ENCODE peak calls at places on chromosome 11, in four cellular contexts. T is K562, Q is GM12891, K is GM12878. I is an unnamed sample.

GRCh38 chr11:64379817-64380709 is 21.1 kb downstream of the RPS6KA4 start:
- DNase-seq in T (no peak), Q (no peak), K (no peak), I (no peak)

GRCh38 chr11:63595296-63595695 is 18.9 kb downstream of the PLAAT3 start:
- DNase-seq in K (no peak), T (no peak), Q (no peak), I (no peak)

GRCh38 chr11:114172871-114173444 is 113.4 kb downstream of the ZBTB16 start:
- DNase-seq in K (no peak), Q (no peak), T (no peak), I (no peak)

GRCh38 chr11:113161671-113162589 is 152.5 kb upstream of the TTC12 start:
- DNase-seq in K (no peak), T (no peak), Q (no peak), I (no peak)

GRCh38 chr11:114280696-114281095 is 15.5 kb upstream of the NNMT start:
- DNase-seq in K (no peak), T (peak), Q (no peak), I (no peak)

GRCh38 chr11:35227551-35228341 is 88.8 kb downstream of the CD44 start:
- DNase-seq in Q (no peak), T (no peak), K (no peak), I (no peak)

GRCh38 chr11:4704054-4704789 is at the start of gene MMP26:
- DNase-seq in T (no peak), K (no peak), Q (no peak), I (no peak)

GRCh38 chr11:104830080-104830479 is 68.2 kb downstream of the CASP12 start:
- DNase-seq in T (no peak), K (no peak), Q (no peak), I (no peak)

GRCh38 chr11:71213696-71214552 is 38.5 kb downstream of the SHANK2 start:
- DNase-seq in K (no peak), Q (no peak), T (no peak), I (no peak)

GRCh38 chr11:69831985-69832384 is 12.8 kb upstream of the FGF3 start:
- DNase-seq in T (no peak), K (no peak), Q (no peak), I (no peak)

GRCh38 chr11:67539588-67539987 is 16.3 kb upstream of the CABP2 start:
- DNase-seq in Q (no peak), K (no peak), T (peak), I (no peak)

GRCh38 chr11:33507967-33508366 is 192.7 kb downstream of the C11orf91 start:
- DNase-seq in K (no peak), T (no peak), Q (no peak), I (no peak)

GRCh38 chr11:4611986-4612385 is 4.0 kb upstream of the TRIM68 start:
- DNase-seq in Q (no peak), K (no peak), T (no peak), I (no peak)

GRCh38 chr11:3832816-3833215 is 7.9 kb downstream of the RHOG start:
- DNase-seq in Q (no peak), K (no peak), T (no peak), I (no peak)

GRCh38 chr11:128521697-128522062 is 65.7 kb downstream of the ETS1 start:
- DNase-seq in Q (no peak), K (no peak), T (no peak), I (no peak)

GRCh38 chr11:126169291-126169690 is 42.2 kb downstream of the RPUSD4 start:
- DNase-seq in T (no peak), K (no peak), Q (no peak), I (no peak)

GRCh38 chr11:84905411-84905810 is 721.7 kb downstream of the DLG2 start:
- DNase-seq in Q (no peak), T (no peak), K (no peak), I (no peak)

GRCh38 chr11:46674463-46675287 is 25.7 kb downstream of the ARHGAP1 start:
- DNase-seq in Q (no peak), T (no peak), K (no peak), I (no peak)

GRCh38 chr11:126484266-126484665 is 128.8 kb downstream of the ST3GAL4 start:
- DNase-seq in K (no peak), Q (no peak), T (no peak), I (no peak)

GRCh38 chr11:10778217-10778970 is 27.3 kb downstream of the CTR9 start:
- DNase-seq in Q (no peak), T (no peak), K (no peak), I (no peak)

GRCh38 chr11:43278302-43278956 is 33.4 kb upstream of the API5 start:
- DNase-seq in T (no peak), K (no peak), Q (no peak), I (no peak)

GRCh38 chr11:74730601-74731260 is 495 bp downstream of the CHRDL2 start:
- DNase-seq in K (no peak), Q (no peak), T (no peak), I (no peak)

GRCh38 chr11:119067371-119068222 is at the start of gene VPS11:
- DNase-seq in T (peak), Q (peak), K (peak), I (peak)

GRCh38 chr11:105244157-105244820 is 104.7 kb upstream of the CARD18 start:
- DNase-seq in K (no peak), T (no peak), Q (no peak), I (no peak)

GRCh38 chr11:49208006-49208721 is at the start of gene FOLH1:
- DNase-seq in Q (peak), T (peak), K (no peak), I (no peak)

GRCh38 chr11:31870609-31871309 is 59.6 kb upstream of the PAX6 start:
- DNase-seq in K (no peak), T (peak), Q (peak), I (no peak)

GRCh38 chr11:122486793-122487495 is 168.6 kb upstream of the UBASH3B start:
- DNase-seq in Q (no peak), T (no peak), K (no peak), I (no peak)

GRCh38 chr11:44505591-44506054 is 59.8 kb upstream of the CD82 start:
- DNase-seq in T (no peak), Q (no peak), K (no peak), I (no peak)

GRCh38 chr11:111259871-111260270 is 14.3 kb downstream of the POU2AF2 start:
- DNase-seq in Q (no peak), K (no peak), T (no peak), I (no peak)

GRCh38 chr11:68914761-68915160 is 11.1 kb downstream of the IGHMBP2 start:
- DNase-seq in K (no peak), Q (no peak), T (no peak), I (no peak)

GRCh38 chr11:14854057-14854456 is 38.0 kb downstream of the CYP2R1 start:
- DNase-seq in Q (no peak), T (no peak), K (no peak), I (no peak)

GRCh38 chr11:118437736-118438125 is 1.4 kb downstream of the KMT2A start:
- DNase-seq in T (peak), K (no peak), Q (no peak), I (no peak)

GRCh38 chr11:113957016-113957415 is 17.9 kb upstream of the HTR3A start:
- DNase-seq in K (no peak), Q (no peak), T (no peak), I (no peak)

GRCh38 chr11:105701098-105701497 is 91.2 kb downstream of the GRIA4 start:
- DNase-seq in K (no peak), Q (no peak), T (no peak), I (no peak)

GRCh38 chr11:46294365-46295309 is 17.2 kb downstream of the CREB3L1 start:
- DNase-seq in T (peak), Q (no peak), K (no peak), I (no peak)

DNA sequence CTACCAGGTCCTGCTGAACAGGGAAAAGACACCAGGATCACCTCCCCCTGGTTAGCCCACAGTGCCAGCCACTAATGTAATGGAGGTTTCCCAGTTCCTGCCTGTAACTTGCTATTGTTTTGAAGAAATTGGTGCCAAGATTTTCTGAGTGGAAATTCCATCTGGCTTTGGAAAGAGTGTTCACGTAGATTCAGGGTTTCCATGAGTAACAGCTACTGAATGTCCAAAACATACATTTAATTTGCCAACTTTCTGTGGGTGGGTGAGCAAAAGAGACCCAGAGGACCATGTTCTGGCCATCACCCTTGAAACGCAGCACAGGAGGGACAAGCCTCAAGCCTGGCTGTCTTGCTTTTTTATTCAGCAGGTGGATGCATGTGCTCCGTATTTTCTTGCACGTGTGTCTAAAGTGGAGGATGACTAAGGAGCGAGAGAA is 8.8 kb upstream of the DKK3 start:
- DNase-seq in T (no peak), K (no peak), Q (no peak), I (no peak)
- TF ChIP-seq TAF1 in T (no peak), K (no peak), Q (no peak), I (no peak)

GRCh38 chr11:116500833-116501622 is 271.8 kb downstream of the BUD13 start:
- DNase-seq in T (no peak), K (no peak), Q (no peak), I (no peak)
- TF ChIP-seq POLR2AphosphoS5 in T (no peak), K (no peak), Q (no peak), I (no peak)

GRCh38 chr11:108618529-108618928 is 25.0 kb upstream of the EXPH5 start:
- DNase-seq in Q (no peak), K (no peak), T (no peak), I (no peak)

GRCh38 chr11:108620958-108621772 is 27.6 kb upstream of the EXPH5 start:
- DNase-seq in K (peak), T (no peak), Q (no peak), I (no peak)

GRCh38 chr11:108617055-108617454 is 23.5 kb upstream of the EXPH5 start:
- DNase-seq in T (no peak), Q (no peak), K (no peak), I (no peak)

GRCh38 chr11:108614086-108614485 is 20.5 kb upstream of the EXPH5 start:
- DNase-seq in Q (no peak), K (no peak), T (no peak), I (no peak)

GRCh38 chr11:108616549-108616948 is 23.0 kb upstream of the EXPH5 start:
- DNase-seq in T (no peak), Q (no peak), K (no peak), I (no peak)
- TF ChIP-seq TAF1 in T (no peak), Q (no peak), K (no peak), I (no peak)

DNA sequence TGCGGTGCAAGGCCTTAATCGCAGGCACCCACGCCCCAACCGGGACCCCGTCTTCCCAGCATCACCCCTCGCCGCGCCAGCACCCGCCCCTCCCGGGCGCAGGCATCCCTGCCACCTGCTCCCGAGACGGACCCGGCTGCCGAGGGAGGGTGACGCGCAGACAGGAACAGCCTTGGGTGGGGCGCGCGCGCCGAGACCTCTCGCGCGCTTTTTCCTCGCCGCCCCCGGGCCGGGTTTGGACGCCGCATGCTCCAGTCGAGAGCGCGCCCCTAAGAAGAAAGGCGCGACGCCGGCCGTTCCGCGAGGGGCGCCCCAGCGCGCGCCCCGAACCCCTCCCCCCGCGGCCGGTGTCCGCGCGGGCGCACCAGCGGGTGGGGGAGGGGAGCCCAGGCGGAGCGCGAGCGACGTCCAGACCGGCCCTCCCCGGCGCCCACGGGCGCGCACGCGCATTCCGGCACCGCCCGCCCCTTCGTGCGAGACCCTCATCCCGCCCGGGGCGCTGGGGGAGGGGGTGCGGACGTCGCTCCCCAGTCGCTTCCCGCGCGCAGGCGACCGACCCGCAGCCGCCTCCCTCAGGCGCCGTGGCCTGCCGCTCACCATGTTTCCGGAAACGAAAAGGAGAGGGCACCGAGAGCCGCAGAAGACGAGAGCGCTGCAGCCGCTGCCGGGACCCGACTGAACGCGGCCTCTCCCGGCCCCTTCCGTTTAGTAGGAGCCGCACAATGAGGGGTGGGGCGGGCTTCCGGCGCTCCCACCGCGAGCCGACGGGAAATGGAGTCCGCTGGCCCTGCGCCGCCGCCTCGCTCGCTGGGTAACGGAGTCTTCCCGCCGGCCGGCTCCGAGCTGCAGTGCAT is at the start of gene CFL1:
- DNase-seq in K (peak), T (peak), Q (peak), I (peak)
- TF ChIP-seq POLR2AphosphoS5 in K (peak), T (peak), Q (peak), I (peak)